ENCODE peak calls at places on chromosomes 6 and 20, in six cellular contexts. L is CD4-positive, alpha-beta T cell; Q is astrocyte of the hippocampus; Z is activated effector memory CD4-positive, alpha-beta T cell treated with anti-CD3 and anti-CD28 coated beads, Interleukin-2, amount 50 U/mL, for 16 hours; M is activated naive CD8-positive, alpha-beta T cell treated with anti-CD3 and anti-CD28 coated beads, Interleukin-2, amount 50 U/mL, for 24 hours; U is activated CD4-positive, alpha-beta T cell treated with anti-CD3 and anti-CD28 coated beads, Interleukin-2, amount 50 U/mL, for 1 hour. Y is an unnamed sample.

GRCh38 chr6:122753688-122754056 is 25.8 kb upstream of the FABP7 start:
- DNase-seq in L (no peak), Q (no peak), Z (no peak), M (no peak), U (no peak), Y (peak)

GRCh38 chr20:38303908-38304379 is at the start of gene BPI:
- DNase-seq in L (no peak), Q (peak), Z (no peak), M (peak), U (no peak), Y (peak)

GRCh38 chr6:36730424-36731380 is 33.1 kb downstream of the RAB44 start:
- DNase-seq in L (no peak), Q (no peak), Z (no peak), M (no peak), U (no peak), Y (no peak)

GRCh38 chr6:116424001-116424400 is 37.2 kb upstream of the CALHM6 start:
- DNase-seq in L (no peak), Q (no peak), Z (no peak), M (no peak), U (no peak), Y (peak)

GRCh38 chr6:2961491-2961890 is 9.9 kb downstream of the SERPINB6 start:
- DNase-seq in L (no peak), Q (no peak), Z (peak), M (no peak), U (no peak), Y (no peak)

GRCh38 chr6:119881416-119881815 is 531.9 kb upstream of the MAN1A1 start:
- DNase-seq in L (no peak), Q (peak), Z (no peak), M (no peak), U (no peak), Y (peak)

GRCh38 chr6:74927299-74927698 is 278.6 kb downstream of the COL12A1 start:
- DNase-seq in L (no peak), Q (no peak), Z (no peak), M (no peak), U (no peak), Y (no peak)

GRCh38 chr20:57907131-57908083 is 197.6 kb upstream of the PMEPA1 start:
- DNase-seq in L (no peak), Q (peak), Z (no peak), M (no peak), U (no peak), Y (no peak)

GRCh38 chr6:149334682-149335160 is 17.2 kb downstream of the TAB2 start:
- DNase-seq in L (no peak), Q (peak), Z (no peak), M (no peak), U (no peak), Y (peak)

GRCh38 chr6:74870403-74870802 is 335.4 kb downstream of the COL12A1 start:
- DNase-seq in L (no peak), Q (peak), Z (no peak), M (no peak), U (no peak), Y (no peak)

GRCh38 chr6:3285732-3286131 is 27.0 kb downstream of the PSMG4 start:
- DNase-seq in L (no peak), Q (no peak), Z (peak), M (no peak), U (no peak), Y (no peak)

GRCh38 chr6:55174211-55175013 is at the start of gene HCRTR2:
- DNase-seq in L (no peak), Q (peak), Z (no peak), M (no peak), U (no peak), Y (no peak)

GRCh38 chr6:100283288-100283687 is 181.4 kb downstream of the SIM1 start:
- DNase-seq in L (no peak), Q (peak), Z (no peak), M (no peak), U (no peak), Y (peak)

GRCh38 chr20:2299301-2299700 is 3.5 kb downstream of the TGM3 start:
- DNase-seq in L (no peak), Q (no peak), Z (peak), M (no peak), U (no peak), Y (no peak)

GRCh38 chr6:32177788-32178546 is at the start of gene RNF5:
- DNase-seq in L (peak), Q (peak), Z (peak), M (peak), U (peak), Y (peak)

GRCh38 chr20:45174434-45175364 is at the start of gene PI3:
- DNase-seq in L (no peak), Q (no peak), Z (no peak), M (no peak), U (no peak), Y (peak)

GRCh38 chr6:164929155-164929977 is 380.0 kb downstream of the C6orf118 start:
- DNase-seq in L (no peak), Q (no peak), Z (no peak), M (no peak), U (no peak), Y (no peak)